ENCODE peak calls at places on chromosomes 13 and 19, in five cellular contexts. U is AG10803; R is DMS153; B is OCI-LY7; S is stimulated activated CD4-positive, alpha-beta T cell treated with anti-CD3 and anti-CD28 coated beads, Interleukin-1b, Interleukin-23, amount 100 ng/mL, for 24 hours. J is an unnamed sample.

GRCh38 chr13:105806335-105806920 is 729.0 kb downstream of the EFNB2 start:
- DNase-seq in U (no peak), R (no peak), B (no peak), S (no peak), J (no peak)

GRCh38 chr13:67231481-67231940 is 1.4 kb upstream of the PCDH9 start:
- DNase-seq in U (no peak), R (no peak), B (peak; percentile 19), S (no peak), J (no peak)

GRCh38 chr13:26951581-26952177 is 191.1 kb upstream of the GPR12 start:
- DNase-seq in U (no peak), R (no peak), B (no peak), S (no peak), J (no peak)

GRCh38 chr13:90839061-90839460 is 508.4 kb upstream of the MIR17HG start:
- DNase-seq in U (no peak), R (no peak), B (no peak), S (no peak), J (no peak)

GRCh38 chr13:47680752-47681151 is 320.3 kb downstream of the SUCLA2 start:
- DNase-seq in U (peak; percentile 50), R (no peak), B (no peak), S (no peak), J (peak; percentile 8)

GRCh38 chr19:45189971-45190370 is 11.4 kb downstream of the BLOC1S3 start:
- DNase-seq in U (no peak), R (no peak), B (no peak), S (no peak), J (no peak)

GRCh38 chr13:90723381-90723780 is 624.1 kb upstream of the MIR17HG start:
- DNase-seq in U (no peak), R (no peak), B (no peak), S (no peak), J (no peak)

GRCh38 chr13:101473458-101473857 is 21.0 kb downstream of the ITGBL1 start:
- DNase-seq in U (peak; percentile 82), R (no peak), B (no peak), S (no peak), J (peak; percentile 86)

GRCh38 chr13:99151516-99151915 is 49.1 kb upstream of the UBAC2 start:
- DNase-seq in U (peak; percentile 59), R (no peak), B (no peak), S (no peak), J (no peak)

GRCh38 chr13:30787747-30788535 is 52.6 kb downstream of the ALOX5AP start:
- DNase-seq in U (no peak), R (no peak), B (no peak), S (no peak), J (no peak)

GRCh38 chr13:101492251-101492910 is 39.9 kb downstream of the ITGBL1 start:
- DNase-seq in U (peak; percentile 71), R (no peak), B (no peak), S (no peak), J (peak; percentile 24)

GRCh38 chr19:45404557-45405434 is at the start of gene PPP1R13L:
- DNase-seq in U (peak; percentile 82), R (peak; percentile 81), B (peak; percentile 26), S (no peak), J (peak; percentile 61)

GRCh38 chr13:93561553-93561952 is 334.9 kb downstream of the GPC6 start:
- DNase-seq in U (no peak), R (no peak), B (no peak), S (no peak), J (no peak)

J was measured in fibroblast of gingiva.